ENCODE peak calls at places on chromosomes 4 and X, in ten cellular contexts. L is SK-N-SH; Q is kidney; H is upper lobe of right lung; R is MM.1S; B is CD8-positive, alpha-beta T cell; K is fibroblast of lung; P is bronchial epithelial cell; T is astrocyte; Y is kidney epithelial cell. I is an unnamed sample. For H3K36me3, the result is how much of the 10 kb centered on the place peaks cover.

GRCh38 chrX:65601126-65601525 is 66.3 kb upstream of the MSN start:
- DNase-seq in H (no peak), P (no peak), Y (no peak), B (no peak), T (no peak), Q (no peak), K (no peak), L (no peak), R (no peak), I (no peak)

GRCh38 chrX:18676470-18676869 is 4.6 kb upstream of the RS1 start:
- DNase-seq in K (peak), Y (no peak), L (peak), T (no peak), Q (no peak), B (no peak), P (no peak), R (no peak), H (no peak), I (no peak)

GRCh38 chr4:17309567-17310268 is 202.2 kb downstream of the QDPR start:
- DNase-seq in P (no peak), Y (no peak), B (no peak), T (peak), Q (no peak), R (peak), K (peak), H (no peak), L (no peak), I (no peak)

GRCh38 chr4:139734201-139734874 is 68.7 kb downstream of the MGST2 start:
- DNase-seq in K (peak), B (no peak), Y (no peak), L (no peak), T (peak), P (peak), Q (no peak), R (no peak), H (no peak), I (no peak)

GRCh38 chrX:14235004-14235403 is 205.3 kb upstream of the GEMIN8 start:
- DNase-seq in Q (no peak), B (no peak), Y (no peak), P (peak), H (no peak), L (no peak), T (no peak), R (peak), K (no peak), I (no peak)

GRCh38 chr4:185357220-185357619 is 38.5 kb downstream of the LRP2BP start:
- DNase-seq in B (no peak), H (no peak), L (no peak), Y (no peak), K (no peak), R (no peak), Q (no peak), T (no peak), P (no peak), I (no peak)

GRCh38 chr4:184280591-184281071 is 63.0 kb upstream of the ENPP6 start:
- DNase-seq in B (no peak), Q (no peak), R (peak), H (no peak), T (no peak), P (no peak), Y (no peak), L (no peak), K (no peak), I (no peak)

GRCh38 chrX:41409006-41409405 is 38.1 kb upstream of the NYX start:
- DNase-seq in L (no peak), Q (no peak), R (no peak), P (no peak), H (no peak), T (peak), Y (no peak), K (peak), B (no peak), I (no peak)

GRCh38 chr4:30765022-30765421 is 44.9 kb downstream of the PCDH7 start:
- DNase-seq in Q (no peak), H (no peak), T (no peak), Y (no peak), B (no peak), P (no peak), L (no peak), R (no peak), K (no peak), I (no peak)

GRCh38 chrX:30483996-30484395 is 93.6 kb downstream of the TASL start:
- DNase-seq in R (peak), Y (no peak), L (no peak), Q (no peak), T (no peak), H (no peak), K (no peak), P (no peak), B (no peak), I (no peak)

GRCh38 chrX:8815460-8816065 is 14.4 kb upstream of the FAM9A start:
- DNase-seq in Y (no peak), P (peak), T (peak), H (no peak), K (peak), Q (no peak), L (peak), B (no peak), R (peak), I (no peak)

GRCh38 chrX:97126020-97126419 is 242.3 kb downstream of the RPA4 start:
- DNase-seq in Y (no peak), Q (no peak), R (no peak), P (peak), L (no peak), K (peak), H (no peak), B (no peak), T (peak), I (no peak)

DNA sequence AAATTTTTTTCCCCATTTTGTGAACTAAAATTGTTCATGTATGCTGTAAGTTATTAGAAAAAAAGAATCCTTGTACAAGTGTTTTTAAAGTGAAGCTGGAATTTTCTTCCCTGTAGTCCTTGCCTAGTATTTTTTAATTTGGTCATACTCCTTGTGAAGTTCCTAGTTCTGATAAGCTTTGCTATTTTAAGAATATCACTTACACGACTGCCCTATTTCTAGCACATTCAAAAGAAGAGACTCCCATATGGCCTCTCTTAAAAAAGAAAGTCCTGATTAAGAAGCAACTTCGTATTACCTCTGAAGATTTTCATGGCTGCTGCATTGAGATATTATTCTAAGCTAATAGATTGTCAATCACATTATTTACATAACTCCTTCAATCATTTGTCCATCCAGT is 87.2 kb downstream of the KLHL8 start:
- DNase-seq in R (no peak), K (no peak), P (no peak), T (no peak), B (no peak), L (no peak), Y (no peak), Q (no peak), H (no peak), I (no peak)
- H3K36me3 ChIP-seq in R (under half), K (under half), P (under half), T (under half), B (under half), L (half or more), Y (under half), Q (under half), H (half or more), I (half or more)

GRCh38 chr4:1910643-1911042 is 39.5 kb downstream of the NSD2 start:
- DNase-seq in B (no peak), R (peak), T (peak), P (peak), Q (no peak), Y (peak), H (no peak), L (peak), K (peak), I (no peak)
- TF ChIP-seq CTCF in B (no peak), R (peak), T (peak), P (peak), Q (peak), Y (peak), H (peak), L (peak), K (peak), I (no peak)

DNA sequence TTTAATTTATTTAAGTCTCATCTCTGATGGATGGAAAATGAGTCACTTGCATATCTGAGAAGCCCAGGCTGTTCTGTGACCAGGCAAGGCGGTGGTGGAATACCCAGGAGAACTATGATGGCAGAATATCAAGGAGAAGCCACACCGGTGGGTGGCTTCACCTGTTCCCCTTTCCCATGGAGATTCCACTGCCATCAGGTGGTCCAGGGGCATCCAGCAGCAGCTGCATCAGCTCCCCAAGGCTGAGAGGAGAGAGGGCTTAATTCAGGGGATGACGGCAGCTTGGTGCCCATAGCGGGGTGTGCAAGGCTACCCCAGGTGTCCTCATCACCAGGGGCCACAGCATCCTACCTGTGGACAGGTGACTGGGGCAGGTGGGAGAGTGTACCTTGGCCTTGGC is 224.0 kb upstream of the BOD1L1 start:
- DNase-seq in H (no peak), L (no peak), R (no peak), Q (no peak), K (no peak), B (no peak), T (no peak), P (no peak), Y (no peak), I (no peak)
- H3K36me3 ChIP-seq in H (under half), L (under half), R (under half), Q (under half), K (under half), B (under half), T (under half), P (under half), Y (under half), I (under half)

GRCh38 chr4:91113130-91113706 is 986.0 kb downstream of the CCSER1 start:
- DNase-seq in K (peak), P (peak), Y (no peak), T (peak), R (peak), B (no peak), H (no peak), Q (no peak), L (peak), I (no peak)

GRCh38 chr4:91114386-91114785 is 987.2 kb downstream of the CCSER1 start:
- DNase-seq in T (no peak), Q (no peak), H (no peak), B (no peak), P (no peak), Y (no peak), R (no peak), L (no peak), K (no peak), I (no peak)

GRCh38 chr4:91118597-91118996 is 991.4 kb downstream of the CCSER1 start:
- DNase-seq in B (no peak), H (no peak), R (no peak), L (no peak), Q (no peak), T (no peak), Y (no peak), K (no peak), P (no peak), I (no peak)

GRCh38 chr4:91111556-91111955 is 984.4 kb downstream of the CCSER1 start:
- DNase-seq in Y (no peak), K (no peak), R (no peak), Q (no peak), B (no peak), T (no peak), P (no peak), H (no peak), L (no peak), I (no peak)

GRCh38 chr4:91116861-91117260 is 989.7 kb downstream of the CCSER1 start:
- DNase-seq in H (no peak), P (peak), K (peak), Y (no peak), Q (no peak), B (no peak), L (peak), T (peak), R (peak), I (no peak)
- TF ChIP-seq CTCF in H (peak), P (peak), K (peak), Y (peak), Q (no peak), B (no peak), L (peak), T (peak), R (peak), I (no peak)

DNA sequence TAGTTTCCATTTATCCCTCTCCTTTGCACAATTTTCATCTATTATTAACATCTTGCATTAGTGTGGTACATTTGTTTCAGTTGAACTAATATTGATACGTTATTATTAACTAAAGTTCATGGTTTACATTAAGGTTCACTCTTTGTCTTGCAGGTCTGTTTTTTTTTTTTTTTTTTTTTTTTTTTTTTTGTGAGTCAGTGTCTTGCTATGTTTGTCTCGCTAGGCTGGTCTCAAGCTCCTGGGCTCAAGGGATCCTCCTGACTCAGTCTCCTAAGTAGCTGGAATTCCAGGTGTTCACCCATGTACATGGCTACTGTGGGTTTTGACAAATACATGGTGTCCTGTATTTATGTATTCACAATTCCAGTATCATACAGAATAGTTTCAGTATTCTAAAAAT is 6.8 kb downstream of the TBC1D19 start:
- DNase-seq in L (no peak), B (no peak), Q (no peak), R (no peak), Y (peak), T (peak), H (no peak), P (peak), K (peak), I (no peak)
- H3K36me3 ChIP-seq in L (under half), B (under half), Q (under half), R (under half), Y (under half), T (under half), H (under half), P (under half), K (under half), I (under half)

I was measured in tibial artery.